ENCODE peak calls at places on chromosomes 1 and 21, in eight cellular contexts. N is tibial artery, W is mammary epithelial cell, H is heart left ventricle, D is suprapubic skin, V is colonic mucosa, X is A549, Z is K562. J is an unnamed sample.

GRCh38 chr1:24309762-24310485 is 9.2 kb upstream of the GRHL3 start:
- DNase-seq in H (no peak), N (no peak), Z (no peak), X (no peak), W (peak), V (no peak), D (no peak), J (no peak)

GRCh38 chr1:222976453-222976852 is 161.6 kb downstream of the DISP1 start:
- DNase-seq in N (no peak), V (no peak), Z (no peak), X (no peak), W (no peak), H (no peak), D (no peak), J (no peak)

GRCh38 chr1:94383966-94384408 is 34.2 kb upstream of the ABCD3 start:
- DNase-seq in N (no peak), V (peak), H (no peak), X (peak), D (no peak), W (no peak), Z (no peak), J (no peak)

GRCh38 chr1:21299007-21299406 is 8.7 kb upstream of the ECE1 start:
- DNase-seq in W (peak), H (no peak), N (no peak), D (no peak), X (no peak), V (peak), Z (no peak), J (no peak)

GRCh38 chr21:25809013-25809412 is 74.2 kb downstream of the GABPA start:
- DNase-seq in Z (no peak), X (no peak), N (no peak), H (no peak), V (no peak), D (no peak), W (peak), J (no peak)

GRCh38 chr21:31730687-31731111 is 1.2 kb downstream of the SCAF4 start:
- DNase-seq in D (no peak), Z (no peak), W (peak), H (peak), V (no peak), N (no peak), X (peak), J (no peak)

GRCh38 chr1:23555225-23555801 is 4.0 kb downstream of the ID3 start:
- DNase-seq in W (no peak), N (peak), Z (no peak), V (peak), H (peak), X (no peak), D (no peak), J (no peak)

GRCh38 chr1:3625151-3625907 is 514 bp downstream of the TPRG1L start:
- DNase-seq in H (no peak), X (peak), N (no peak), Z (peak), W (peak), V (peak), D (no peak), J (no peak)

GRCh38 chr1:27661412-27662075 is 10.4 kb downstream of the IFI6 start:
- DNase-seq in Z (no peak), N (no peak), X (no peak), H (no peak), D (no peak), W (no peak), V (no peak), J (no peak)

GRCh38 chr1:54987830-54988705 is 7.6 kb downstream of the TMEM61 start:
- DNase-seq in W (no peak), H (no peak), X (no peak), V (no peak), D (no peak), N (no peak), Z (no peak), J (no peak)

GRCh38 chr21:43345046-43345745 is 81.7 kb downstream of the SIK1 start:
- DNase-seq in N (no peak), X (no peak), V (no peak), Z (no peak), D (no peak), H (no peak), W (no peak), J (no peak)

GRCh38 chr1:89166705-89167104 is 9.1 kb downstream of the GBP7 start:
- DNase-seq in W (no peak), D (no peak), H (no peak), X (no peak), V (no peak), Z (no peak), N (no peak), J (no peak)

GRCh38 chr1:199226163-199226562 is 587.3 kb downstream of the PTPRC start:
- DNase-seq in X (no peak), W (peak), Z (no peak), H (no peak), N (no peak), V (no peak), D (no peak), J (no peak)

GRCh38 chr21:31895069-31895851 is 22.4 kb downstream of the HUNK start:
- DNase-seq in Z (no peak), V (no peak), H (no peak), X (no peak), N (no peak), W (no peak), D (peak), J (no peak)

GRCh38 chr1:178536844-178537371 is 24.0 kb downstream of the TEX35 start:
- DNase-seq in W (peak), D (no peak), X (peak), N (peak), Z (no peak), V (peak), H (peak), J (peak)

GRCh38 chr1:179091691-179092165 is 9.9 kb downstream of the TOR3A start:
- DNase-seq in W (peak), H (peak), Z (no peak), N (peak), X (no peak), D (no peak), V (no peak), J (peak)

GRCh38 chr1:167159782-167160181 is 60.9 kb upstream of the POU2F1 start:
- DNase-seq in D (no peak), X (no peak), V (no peak), W (no peak), H (no peak), Z (no peak), N (no peak), J (no peak)

GRCh38 chr1:194658090-194658439 is 1471.7 kb upstream of the B3GALT2 start:
- DNase-seq in D (no peak), H (no peak), X (no peak), Z (peak), W (peak), N (no peak), V (no peak), J (no peak)

GRCh38 chr1:94334764-94335163 is 83.4 kb upstream of the ABCD3 start:
- DNase-seq in N (no peak), H (no peak), W (no peak), X (no peak), Z (no peak), D (no peak), V (no peak), J (no peak)

GRCh38 chr1:33130297-33130696 is 49.3 kb downstream of the AZIN2 start:
- DNase-seq in N (no peak), X (no peak), W (peak), D (no peak), V (no peak), Z (no peak), H (no peak), J (no peak)

DNA sequence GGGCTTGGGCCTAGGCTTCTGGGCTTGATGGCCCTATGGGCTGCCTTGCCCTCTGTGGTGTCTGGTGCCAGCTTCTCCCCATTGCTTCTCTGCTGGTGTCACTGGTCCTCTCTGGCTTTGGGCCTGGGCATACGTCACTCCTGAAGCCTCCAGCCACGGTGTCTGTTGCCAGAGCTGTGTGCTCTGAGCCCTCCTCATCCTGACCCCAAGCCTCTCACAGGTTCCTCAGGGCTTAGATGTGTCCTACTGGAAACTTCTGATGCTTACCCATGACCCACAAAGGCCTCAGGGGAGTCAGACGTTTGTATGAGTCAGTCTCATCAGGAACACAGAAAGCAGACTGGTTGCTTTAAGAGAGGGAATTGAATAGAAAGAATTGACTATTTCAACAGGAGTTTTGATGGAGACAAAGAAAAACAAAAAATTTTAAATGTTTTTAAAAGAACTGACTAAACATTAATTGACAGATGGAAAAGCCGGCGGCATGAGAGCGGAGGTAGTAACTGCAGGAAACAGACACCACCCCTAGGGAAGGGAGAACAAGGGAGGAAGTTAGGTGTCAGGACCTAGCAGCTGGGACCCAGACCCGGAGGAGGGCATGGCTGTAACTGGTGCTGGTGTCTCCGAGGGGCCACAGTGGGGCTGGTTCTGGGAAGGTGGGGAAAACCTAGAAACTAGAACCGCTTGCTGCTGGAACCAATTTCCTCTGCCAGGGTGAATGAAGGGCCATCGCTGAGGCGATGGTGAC is 39.9 kb upstream of the CITED4 start:
- DNase-seq in N (peak), W (peak), Z (no peak), H (peak), X (peak), D (no peak), V (no peak), J (peak)
- H3K27ac ChIP-seq in N (peak), W (peak), Z (no peak), H (no peak), X (peak), D (peak), V (no peak), J (no peak)

DNA sequence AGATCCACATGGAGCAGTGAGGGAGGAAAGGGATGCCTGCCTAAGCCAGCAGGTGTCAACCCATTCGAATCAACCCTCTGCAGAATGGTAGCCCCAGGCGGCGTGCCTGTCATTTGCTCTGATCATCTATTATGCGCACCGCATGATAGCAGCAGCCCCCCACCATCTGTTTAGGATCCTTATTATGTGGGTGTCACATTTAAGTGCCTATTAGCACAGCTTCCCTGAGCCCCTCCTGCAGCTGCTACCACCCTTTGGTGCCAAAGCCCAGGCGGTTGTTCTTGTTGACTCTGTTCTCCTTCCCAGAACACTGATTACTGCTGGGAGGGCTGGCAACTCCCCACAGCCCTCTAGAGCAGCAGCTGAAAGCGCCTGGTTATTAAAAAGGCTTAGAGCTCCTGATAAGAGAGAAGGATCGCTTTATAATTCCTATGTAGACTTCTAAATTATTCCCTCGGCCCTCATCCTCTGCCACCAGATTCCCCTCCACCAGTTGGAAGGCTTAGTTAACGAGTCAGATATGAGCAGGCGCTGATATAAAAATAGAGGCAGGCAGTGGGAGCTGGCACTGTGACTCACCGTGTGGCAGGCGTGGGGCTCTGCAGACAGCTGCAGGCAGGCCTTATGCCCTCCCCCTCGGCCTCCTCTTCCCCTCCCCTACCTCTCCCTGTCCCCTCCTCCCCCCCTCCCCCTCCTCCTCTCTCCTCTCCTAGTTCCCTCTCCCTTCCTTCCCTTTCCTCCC is 23.0 kb downstream of the ACTA1 start:
- DNase-seq in N (peak), H (peak), W (peak), X (peak), Z (peak), V (no peak), D (no peak), J (peak)
- TF ChIP-seq CTCF in N (no peak), H (no peak), W (no peak), X (no peak), Z (no peak), V (no peak), D (no peak), J (no peak)

DNA sequence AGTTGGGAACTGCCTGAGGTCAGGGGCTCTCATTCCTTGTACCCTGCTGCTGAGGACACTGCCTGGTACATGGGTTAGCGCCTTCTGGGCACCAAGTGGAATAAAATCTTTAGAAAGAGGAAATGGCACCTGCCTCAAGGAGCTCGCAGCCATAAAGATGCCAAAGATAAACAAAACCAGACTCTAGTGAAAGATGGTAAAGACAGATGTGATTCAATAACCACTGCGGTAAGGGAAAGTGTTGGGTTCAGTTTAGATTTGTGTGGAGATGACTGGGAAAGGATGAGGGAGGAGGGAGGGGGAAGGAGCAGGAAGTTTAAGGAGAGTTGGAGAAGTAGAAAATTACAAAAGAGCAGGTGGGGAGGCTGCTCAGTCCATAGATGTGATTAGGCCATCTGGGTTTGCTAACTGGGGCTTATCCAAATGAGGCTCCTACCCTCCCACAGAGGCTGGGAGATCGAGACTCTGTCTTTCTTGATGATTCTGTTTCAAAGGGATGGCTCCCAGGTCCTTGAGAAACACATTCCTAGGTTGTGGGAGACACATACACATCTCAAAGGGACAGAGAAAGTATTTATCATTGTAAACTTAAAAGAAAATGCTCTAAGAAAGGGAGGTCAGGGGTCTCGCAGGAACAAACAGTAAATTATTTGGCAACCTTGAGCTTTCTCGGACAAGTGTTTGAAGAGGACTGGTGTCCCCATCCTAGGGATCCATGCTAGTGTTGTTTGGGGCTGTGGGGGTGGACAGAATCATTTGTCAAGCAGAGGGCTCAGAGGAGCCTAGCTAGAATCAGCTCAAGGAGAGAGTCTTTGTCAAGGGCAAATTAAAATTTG is 65.7 kb upstream of the MORC3 start:
- DNase-seq in Z (no peak), H (no peak), X (no peak), W (no peak), N (no peak), D (no peak), V (peak), J (no peak)
- H3K27ac ChIP-seq in Z (no peak), H (no peak), X (no peak), W (no peak), N (no peak), D (no peak), V (no peak), J (no peak)

DNA sequence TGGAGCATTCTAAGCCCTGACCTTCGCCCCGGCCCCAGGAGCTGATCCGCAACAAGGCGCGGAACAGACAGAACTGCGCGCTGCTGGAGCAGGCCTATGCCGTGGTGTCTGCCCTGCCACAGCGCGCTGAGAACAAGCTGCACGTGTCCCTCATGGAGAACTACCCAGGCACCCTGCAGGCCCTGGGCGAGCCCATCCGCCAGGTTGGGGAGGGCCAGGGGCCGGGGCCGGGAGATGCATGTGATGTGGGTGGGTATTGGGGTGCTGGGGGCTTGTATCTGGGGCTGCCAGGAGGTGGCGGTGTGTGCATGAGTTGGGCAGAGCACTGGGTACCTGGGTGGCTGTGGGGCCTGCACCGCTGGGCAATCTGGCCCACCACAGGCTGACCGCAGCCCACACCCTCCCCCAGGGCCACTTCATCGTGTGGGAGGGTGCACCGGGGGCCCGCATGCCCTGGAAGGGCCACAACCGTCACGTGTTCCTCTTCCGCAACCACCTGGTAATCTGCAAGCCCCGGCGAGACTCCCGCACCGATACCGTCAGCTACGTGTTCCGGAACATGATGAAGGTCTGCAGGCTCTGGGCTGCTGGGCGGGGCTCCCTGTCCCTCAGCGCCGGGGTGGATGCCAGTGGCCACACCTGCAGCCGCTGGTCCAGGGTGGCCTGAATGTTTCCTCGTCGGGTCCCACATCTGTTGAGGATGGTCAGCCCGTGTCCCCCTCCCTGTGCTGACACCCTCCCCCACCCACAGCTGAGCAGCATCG is 65.8 kb downstream of the TRIM11 start:
- DNase-seq in X (no peak), D (peak), V (no peak), Z (peak), W (no peak), N (peak), H (peak), J (no peak)
- TF ChIP-seq CTCF in X (peak), D (no peak), V (peak), Z (peak), W (no peak), N (no peak), H (no peak), J (peak)

DNA sequence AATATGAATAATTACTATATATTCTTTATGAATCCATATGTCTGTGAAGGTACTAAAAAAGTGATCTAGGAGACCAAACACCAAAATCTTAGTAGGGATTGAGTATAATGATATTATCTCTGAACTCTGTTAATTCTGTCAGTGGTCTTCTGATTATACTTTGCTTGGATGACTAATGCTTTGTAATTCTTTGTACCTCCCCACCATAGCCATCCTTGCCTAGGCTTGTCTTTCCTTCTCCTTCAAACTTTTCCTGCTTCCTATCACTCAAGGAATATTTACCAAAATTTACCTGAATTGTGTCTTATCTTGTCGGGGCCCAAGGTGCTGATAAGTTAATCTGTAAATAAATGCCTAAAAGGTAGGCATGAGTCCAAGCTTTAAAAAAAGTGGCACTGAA is 845 bp upstream of the RGS5 start:
- DNase-seq in X (no peak), V (no peak), N (no peak), D (no peak), H (no peak), Z (no peak), W (peak), J (no peak)
- H3K27ac ChIP-seq in X (no peak), V (no peak), N (peak), D (no peak), H (no peak), Z (no peak), W (no peak), J (no peak)

GRCh38 chr21:36208326-36209013 is 51.8 kb downstream of the DOP1B start:
- DNase-seq in Z (no peak), V (no peak), D (no peak), H (no peak), N (no peak), X (no peak), W (no peak), J (no peak)
- TF ChIP-seq CTCF in Z (no peak), V (no peak), D (no peak), H (no peak), N (no peak), X (no peak), W (no peak), J (no peak)

GRCh38 chr1:25787477-25788043 is 12.4 kb upstream of the SELENON start:
- DNase-seq in V (no peak), W (no peak), D (no peak), H (no peak), Z (no peak), X (no peak), N (no peak), J (no peak)
- H3K27ac ChIP-seq in V (no peak), W (no peak), D (no peak), H (no peak), Z (no peak), X (no peak), N (peak), J (no peak)